ENCODE peak calls at places on chromosomes 4 and X, in six cellular contexts. M, P, G, C, U and Y are unnamed samples.

GRCh38 chr4:22434895-22435294 is 81.0 kb downstream of the ADGRA3 start:
- DNase-seq in M (peak), P (no peak), G (peak), C (peak), U (peak), Y (peak)

GRCh38 chr4:8747896-8748575 is 123.6 kb downstream of the HMX1 start:
- DNase-seq in M (no peak), P (no peak), G (no peak), C (no peak), U (no peak), Y (no peak)

GRCh38 chr4:77617203-77617602 is 11.6 kb downstream of the CXCL13 start:
- DNase-seq in M (no peak), P (no peak), G (no peak), C (peak), U (no peak), Y (no peak)

GRCh38 chr4:53364624-53365023 is 1.2 kb downstream of the SCFD2 start:
- DNase-seq in M (no peak), P (no peak), G (no peak), C (no peak), U (no peak), Y (no peak)

GRCh38 chr4:24248674-24249644 is 335.4 kb downstream of the DHX15 start:
- DNase-seq in M (no peak), P (no peak), G (no peak), C (no peak), U (no peak), Y (no peak)

GRCh38 chrX:40006025-40007017 is 91.4 kb downstream of the BCOR start:
- DNase-seq in M (peak), P (no peak), G (peak), C (peak), U (no peak), Y (no peak)

GRCh38 chr4:5718411-5718810 is 7.4 kb downstream of the EVC start:
- DNase-seq in M (no peak), P (no peak), G (no peak), C (peak), U (no peak), Y (no peak)

GRCh38 chr4:145734051-145734450 is 54.1 kb downstream of the C4orf51 start:
- DNase-seq in M (no peak), P (no peak), G (peak), C (no peak), U (no peak), Y (no peak)

GRCh38 chr4:119300072-119300387 is 21.9 kb downstream of the FABP2 start:
- DNase-seq in M (peak), P (no peak), G (peak), C (peak), U (no peak), Y (no peak)

GRCh38 chrX:100731441-100732281 is at the start of gene SYTL4:
- DNase-seq in M (no peak), P (no peak), G (no peak), C (peak), U (no peak), Y (no peak)

GRCh38 chr4:11343536-11343935 is 85.2 kb downstream of the HS3ST1 start:
- DNase-seq in M (no peak), P (no peak), G (no peak), C (no peak), U (no peak), Y (no peak)

GRCh38 chrX:134998246-134998645 is 7.5 kb downstream of the SMIM10 start:
- DNase-seq in M (no peak), P (no peak), G (no peak), C (peak), U (no peak), Y (no peak)